ENCODE peak calls at places on chromosomes 3 and 15, in four cellular contexts. K is hepatocyte; V is stimulated activated CD8-positive, alpha-beta memory T cell treated with anti-CD3 and anti-CD28 coated beads, Interleukin-4, amount 100 ng/mL, for 1 hour; T is WERI-Rb-1. D is an unnamed sample.

GRCh38 chr3:10228248-10228950 is 19.9 kb upstream of the TATDN2 start:
- DNase-seq in T (no peak), V (no peak), K (no peak), D (no peak)

GRCh38 chr15:49556437-49556836 is 64.2 kb downstream of the FAM227B start:
- DNase-seq in V (no peak), K (no peak), T (no peak), D (no peak)

GRCh38 chr3:12772462-12772861 is 13.4 kb upstream of the TMEM40 start:
- DNase-seq in V (no peak), T (no peak), K (no peak), D (no peak)

GRCh38 chr15:79204886-79205285 is 77.6 kb upstream of the ANKRD34C start:
- DNase-seq in V (no peak), K (no peak), T (no peak), D (no peak)

GRCh38 chr15:98658831-98659699 is 10.7 kb downstream of the IGF1R start:
- DNase-seq in K (peak; percentile 70), V (no peak), T (peak; percentile 29), D (peak; percentile 71)

GRCh38 chr3:188950832-188951489 is 220.8 kb upstream of the TPRG1 start:
- DNase-seq in T (no peak), K (peak; percentile 90), V (no peak), D (no peak)

GRCh38 chr15:79132770-79133169 is 42.2 kb upstream of the RASGRF1 start:
- DNase-seq in T (no peak), K (no peak), V (no peak), D (no peak)

GRCh38 chr3:31275038-31275562 is 257.6 kb upstream of the STT3B start:
- DNase-seq in T (no peak), K (peak; percentile 22), V (no peak), D (no peak)

GRCh38 chr15:26550880-26551279 is 222.0 kb downstream of the GABRB3 start:
- DNase-seq in T (no peak), V (no peak), K (no peak), D (no peak)

GRCh38 chr3:8457039-8457438 is 44.6 kb upstream of the LMCD1 start:
- DNase-seq in V (no peak), K (no peak), T (no peak), D (no peak)

GRCh38 chr3:110327870-110328269 is 743.7 kb upstream of the NECTIN3 start:
- DNase-seq in K (no peak), T (no peak), V (no peak), D (no peak)

GRCh38 chr3:156772588-156773206 is 53.5 kb upstream of the LEKR1 start:
- DNase-seq in T (no peak), V (no peak), K (no peak), D (no peak)

GRCh38 chr15:31801152-31801551 is 229.2 kb upstream of the CHRNA7 start:
- DNase-seq in T (no peak), K (no peak), V (no peak), D (no peak)

GRCh38 chr3:178036745-178037144 is 499.5 kb upstream of the KCNMB2 start:
- DNase-seq in V (no peak), K (no peak), T (no peak), D (no peak)

GRCh38 chr3:51964521-51964920 is 2.7 kb downstream of the PCBP4 start:
- DNase-seq in T (no peak), K (no peak), V (no peak), D (no peak)

GRCh38 chr3:187880438-187880837 is 135.2 kb upstream of the BCL6 start:
- DNase-seq in T (no peak), K (no peak), V (no peak), D (no peak)

GRCh38 chr15:67945951-67946700 is 106.3 kb upstream of the RNU6-1 start:
- DNase-seq in T (no peak), V (no peak), K (peak; percentile 75), D (no peak)